ENCODE peak calls at places on chromosomes 7 and 10, in ten cellular contexts. X is right lobe of liver, E is IMR-90, L is AG04450, G is DND-41, J is pancreas, N is ascending aorta, O is adrenal gland, T is GM23338, Q is A549. S is an unnamed sample.

GRCh38 chr7:139566075-139566474 is 42.6 kb downstream of the CLEC2L start:
- DNase-seq in T (no peak), O (no peak), E (no peak), J (no peak), X (no peak), Q (no peak), G (no peak), N (peak), L (no peak), S (no peak)

GRCh38 chr10:126935263-126935946 is 30.2 kb downstream of the DOCK1 start:
- DNase-seq in E (peak), L (no peak), Q (no peak), N (no peak), G (no peak), X (no peak), T (no peak), J (no peak), O (no peak), S (no peak)

GRCh38 chr7:24727165-24728120 is 29.8 kb downstream of the GSDME start:
- DNase-seq in T (no peak), J (no peak), L (no peak), G (peak), O (no peak), Q (no peak), N (no peak), E (no peak), X (no peak), S (no peak)

GRCh38 chr7:96998765-96999164 is 6.6 kb upstream of the DLX6 start:
- DNase-seq in X (no peak), O (no peak), J (no peak), G (no peak), E (no peak), N (no peak), T (peak), L (no peak), Q (no peak), S (no peak)

GRCh38 chr7:81926154-81926553 is 156.3 kb upstream of the HGF start:
- DNase-seq in N (no peak), Q (no peak), L (no peak), G (no peak), J (no peak), O (no peak), E (peak), T (no peak), X (no peak), S (no peak)

GRCh38 chr7:117014673-117015133 is 61.4 kb downstream of the ST7 start:
- DNase-seq in T (peak), N (no peak), L (no peak), O (peak), J (peak), Q (peak), E (peak), X (peak), G (no peak), S (no peak)

GRCh38 chr7:18941197-18941596 is 176.2 kb downstream of the TWIST1 start:
- DNase-seq in Q (no peak), N (no peak), E (no peak), J (no peak), O (no peak), X (no peak), T (no peak), G (no peak), L (no peak), S (no peak)

GRCh38 chr10:47021850-47022249 is 110.6 kb downstream of the PTPN20 start:
- DNase-seq in O (no peak), Q (peak), L (no peak), T (no peak), J (no peak), E (no peak), N (no peak), G (no peak), X (peak), S (no peak)

GRCh38 chr7:1646957-1647891 is 22.9 kb upstream of the ELFN1 start:
- DNase-seq in X (peak), N (no peak), T (no peak), E (no peak), O (no peak), L (no peak), Q (no peak), G (no peak), J (no peak), S (no peak)

GRCh38 chr10:106436123-106436740 is 728.3 kb downstream of the SORCS1 start:
- DNase-seq in E (peak), O (no peak), J (no peak), T (no peak), L (no peak), N (no peak), G (no peak), Q (no peak), X (no peak), S (no peak)

GRCh38 chr10:4266387-4267083 is 481.5 kb upstream of the KLF6 start:
- DNase-seq in Q (no peak), G (no peak), O (no peak), T (no peak), X (no peak), E (peak), N (no peak), L (no peak), J (no peak), S (no peak)

GRCh38 chr10:4265964-4266363 is 481.0 kb upstream of the KLF6 start:
- DNase-seq in E (no peak), Q (no peak), O (no peak), J (no peak), X (no peak), G (no peak), L (no peak), N (no peak), T (no peak), S (no peak)

GRCh38 chr10:4270116-4270515 is 485.1 kb upstream of the KLF6 start:
- DNase-seq in N (no peak), T (no peak), E (peak), J (no peak), L (no peak), G (no peak), O (peak), Q (no peak), X (no peak), S (peak)

GRCh38 chr10:4264466-4264865 is 479.5 kb upstream of the KLF6 start:
- DNase-seq in N (no peak), E (no peak), L (no peak), Q (no peak), J (no peak), O (no peak), T (no peak), X (no peak), G (no peak), S (no peak)

GRCh38 chr10:4267084-4267774 is 482.2 kb upstream of the KLF6 start:
- DNase-seq in Q (no peak), O (no peak), J (no peak), L (no peak), E (peak), X (no peak), G (no peak), N (no peak), T (no peak), S (no peak)
- TF ChIP-seq CTCF in Q (peak), O (no peak), J (no peak), L (peak), E (peak), X (peak), G (no peak), N (no peak), T (peak), S (no peak)

DNA sequence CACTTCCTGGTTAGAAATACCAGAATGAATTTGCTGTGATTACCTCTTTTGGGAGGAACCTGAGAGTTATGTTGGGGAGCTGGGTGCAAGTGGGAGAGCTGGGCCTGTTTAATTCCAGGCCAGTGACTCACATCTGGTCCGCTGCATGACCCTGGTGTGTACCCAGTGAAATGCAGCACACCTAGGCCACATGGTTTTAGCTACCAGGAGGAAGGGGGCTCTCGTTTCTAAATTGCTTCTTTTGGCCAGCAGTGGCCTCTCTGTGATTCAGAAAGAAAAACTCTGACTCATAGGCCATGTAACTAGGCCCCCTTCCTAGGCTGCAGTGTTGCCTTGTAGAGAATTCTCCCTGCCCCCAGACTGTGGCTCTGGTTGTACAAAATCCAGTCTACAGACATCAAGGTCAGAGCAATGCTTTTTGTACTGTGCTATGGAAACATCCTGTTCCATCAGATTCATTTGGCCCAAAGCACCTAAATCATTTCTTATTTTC is 6.7 kb downstream of the AGFG2 start:
- DNase-seq in E (peak), T (peak), X (peak), O (peak), Q (peak), N (peak), G (no peak), L (peak), J (no peak), S (peak)
- H3K4me3 ChIP-seq in E (no peak), T (no peak), X (no peak), O (peak), Q (peak), N (peak), G (no peak), L (no peak), J (no peak), S (no peak)

GRCh38 chr10:1243486-1244182 is 187.4 kb downstream of the WDR37 start:
- DNase-seq in L (no peak), N (no peak), X (no peak), O (no peak), Q (no peak), E (no peak), G (no peak), T (peak), J (no peak), S (no peak)
- TF ChIP-seq CTCF in L (no peak), N (no peak), X (no peak), O (no peak), Q (no peak), E (no peak), G (no peak), T (peak), J (no peak), S (no peak)

GRCh38 chr7:138458576-138459234 is 1.4 kb upstream of the TRIM24 start:
- DNase-seq in N (no peak), T (peak), Q (no peak), J (no peak), G (no peak), O (no peak), E (no peak), L (no peak), X (no peak), S (no peak)

GRCh38 chr7:138456220-138456619 is 3.8 kb upstream of the TRIM24 start:
- DNase-seq in Q (no peak), X (no peak), O (no peak), N (no peak), G (no peak), T (no peak), J (no peak), E (no peak), L (no peak), S (no peak)

GRCh38 chr7:138460176-138460648 is at the start of gene TRIM24:
- DNase-seq in Q (peak), L (no peak), X (peak), O (no peak), N (no peak), G (no peak), T (no peak), E (peak), J (peak), S (no peak)

GRCh38 chr7:138460649-138461607 is 869 bp downstream of the TRIM24 start:
- DNase-seq in E (peak), J (peak), G (peak), T (peak), X (peak), L (no peak), O (peak), N (peak), Q (peak), S (no peak)

GRCh38 chr7:138459300-138460175 is 521 bp upstream of the TRIM24 start:
- DNase-seq in X (no peak), T (peak), G (peak), L (peak), N (peak), J (no peak), O (peak), E (no peak), Q (peak), S (peak)
- H3K4me3 ChIP-seq in X (peak), T (peak), G (peak), L (peak), N (peak), J (peak), O (peak), E (peak), Q (peak), S (peak)

DNA sequence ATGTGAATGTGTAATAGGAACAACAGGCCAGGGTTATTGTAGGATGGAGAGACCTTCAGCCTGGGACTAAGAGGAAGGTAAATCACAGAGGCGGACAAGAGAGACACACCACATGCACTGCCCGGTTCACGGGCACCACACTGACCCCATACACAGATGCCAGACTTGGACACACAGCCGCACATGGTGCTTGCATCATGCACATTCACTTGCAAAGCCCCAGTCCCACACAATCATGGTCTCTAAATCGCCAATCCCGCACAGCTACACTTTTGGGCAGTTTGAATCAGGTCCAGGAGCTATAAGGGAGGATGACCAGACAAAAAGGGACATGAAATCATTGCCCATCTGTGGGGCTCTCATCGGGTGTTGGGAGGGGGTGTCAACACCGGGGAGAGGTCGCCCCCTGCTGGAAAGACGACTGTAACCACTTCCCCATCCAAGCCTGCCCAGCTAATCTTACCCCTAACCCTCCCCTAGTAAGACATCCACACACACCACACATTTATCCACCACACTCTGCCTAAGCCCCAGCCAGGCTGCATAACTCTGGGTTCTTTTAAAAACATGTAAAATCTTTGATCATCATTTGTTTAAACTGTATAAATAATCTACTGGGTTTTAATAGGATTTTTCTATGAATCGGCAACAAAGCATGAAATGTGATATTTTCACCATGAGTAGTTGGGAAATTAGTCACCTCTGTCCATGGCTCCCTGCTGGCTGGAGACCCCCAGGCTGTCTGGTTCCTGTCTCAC is 40.5 kb upstream of the SLF2 start:
- DNase-seq in T (peak), J (peak), L (peak), X (no peak), Q (peak), G (peak), N (no peak), O (no peak), E (peak), S (no peak)
- TF ChIP-seq CTCF in T (peak), J (peak), L (peak), X (peak), Q (peak), G (peak), N (no peak), O (peak), E (peak), S (peak)

GRCh38 chr10:63866075-63866746 is 345.0 kb downstream of the REEP3 start:
- DNase-seq in E (peak), L (no peak), J (peak), T (peak), N (no peak), O (peak), G (peak), X (no peak), Q (peak), S (peak)
- H3K4me3 ChIP-seq in E (no peak), L (no peak), J (no peak), T (peak), N (peak), O (peak), G (no peak), X (no peak), Q (no peak), S (no peak)

DNA sequence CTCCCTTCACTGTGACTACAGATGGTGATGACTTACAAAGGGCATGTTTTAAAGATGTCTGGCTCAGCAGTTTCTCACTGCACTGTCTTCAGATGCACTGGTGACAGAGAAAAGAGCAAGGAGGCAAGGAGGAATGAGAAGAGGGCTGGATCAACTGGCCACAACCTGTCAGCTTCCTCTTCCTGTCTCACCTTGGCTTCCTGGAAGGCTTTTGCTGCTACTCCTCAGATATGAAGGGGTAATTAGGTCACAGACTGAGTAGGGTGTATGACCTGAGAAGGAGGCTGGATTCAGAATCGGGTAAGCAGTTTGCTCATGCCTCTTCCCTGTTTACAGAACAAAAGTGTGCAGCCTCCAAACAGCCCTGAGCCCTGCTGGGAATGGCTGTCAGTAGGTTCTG is 143.4 kb upstream of the GHITM start:
- DNase-seq in T (no peak), L (no peak), O (no peak), N (no peak), X (no peak), Q (no peak), E (no peak), J (no peak), G (no peak), S (no peak)
- TF ChIP-seq CTCF in T (no peak), L (no peak), O (no peak), N (no peak), X (no peak), Q (no peak), E (no peak), J (no peak), G (no peak), S (no peak)

DNA sequence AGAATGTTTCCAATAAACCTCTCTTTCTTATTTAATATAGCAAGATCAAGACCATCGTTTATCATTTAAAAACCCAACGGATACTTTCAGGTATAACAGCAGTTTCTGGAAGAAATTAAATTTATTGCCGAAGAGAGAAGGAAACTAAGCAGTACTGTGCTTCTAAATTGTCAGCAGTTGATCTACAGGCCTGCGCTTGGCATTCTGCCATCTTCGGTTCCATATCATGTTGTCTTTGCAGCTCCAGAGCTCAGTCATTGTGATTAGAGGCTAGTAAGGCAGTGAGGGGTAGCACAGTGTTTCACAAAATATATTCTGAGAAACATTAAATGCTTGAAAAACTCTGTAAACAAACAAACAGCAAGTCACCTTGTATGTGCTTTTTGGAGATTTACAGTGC is 301.3 kb downstream of the REEP3 start:
- DNase-seq in X (no peak), O (no peak), Q (no peak), E (no peak), L (no peak), J (no peak), T (no peak), G (no peak), N (no peak), S (no peak)
- H3K4me3 ChIP-seq in X (no peak), O (no peak), Q (no peak), E (no peak), L (no peak), J (no peak), T (no peak), G (no peak), N (no peak), S (no peak)

GRCh38 chr10:104577861-104578480 is 63.1 kb upstream of the SORCS3 start:
- DNase-seq in G (no peak), J (no peak), O (no peak), L (no peak), N (no peak), E (peak), X (no peak), T (peak), Q (no peak), S (no peak)
- TF ChIP-seq CTCF in G (no peak), J (no peak), O (no peak), L (peak), N (no peak), E (no peak), X (no peak), T (peak), Q (no peak), S (no peak)

GRCh38 chr10:70145666-70146488 is 623 bp downstream of the TYSND1 start:
- DNase-seq in T (peak), G (peak), N (peak), L (no peak), X (peak), E (peak), J (peak), Q (peak), O (peak), S (no peak)
- H3K4me3 ChIP-seq in T (peak), G (peak), N (peak), L (peak), X (peak), E (peak), J (peak), Q (peak), O (peak), S (peak)

S was measured in AG04449.